ENCODE peak calls at places on chromosome 5, in six cellular contexts. One of them, this sample, is unnamed.

GRCh38 chr5:145718956-145719355 is 116.2 kb downstream of the PRELID2 start:
- DNase-seq in aorta: no peak
- DNase-seq in colonic mucosa: no peak
- DNase-seq in SJCRH30: no peak
- DNase-seq in stomach: no peak
- DNase-seq in Caco-2: no peak
- DNase-seq in this sample: peak; percentile 52

GRCh38 chr5:141513021-141513626 is 24.2 kb downstream of the PCDHGC5 start:
- DNase-seq in aorta: peak; percentile 74
- DNase-seq in colonic mucosa: peak; percentile 48
- DNase-seq in SJCRH30: peak; percentile 68
- DNase-seq in stomach: no peak
- DNase-seq in Caco-2: no peak
- DNase-seq in this sample: peak; percentile 62

GRCh38 chr5:112475747-112476435 is 56.8 kb upstream of the EPB41L4A start:
- DNase-seq in aorta: no peak
- DNase-seq in colonic mucosa: no peak
- DNase-seq in SJCRH30: peak; percentile 63
- DNase-seq in stomach: no peak
- DNase-seq in Caco-2: no peak
- DNase-seq in this sample: no peak

GRCh38 chr5:93578179-93578812 is 2.7 kb downstream of the NR2F1-AS1 start:
- DNase-seq in aorta: no peak
- DNase-seq in colonic mucosa: no peak
- DNase-seq in SJCRH30: no peak
- DNase-seq in stomach: no peak
- DNase-seq in Caco-2: no peak
- DNase-seq in this sample: no peak

GRCh38 chr5:135930029-135930948 is 24.5 kb downstream of the LECT2 start:
- DNase-seq in aorta: no peak
- DNase-seq in colonic mucosa: no peak
- DNase-seq in SJCRH30: no peak
- DNase-seq in stomach: no peak
- DNase-seq in Caco-2: no peak
- DNase-seq in this sample: peak; percentile 18

GRCh38 chr5:67156976-67157583 is 39.5 kb downstream of the CD180 start:
- DNase-seq in aorta: no peak
- DNase-seq in colonic mucosa: no peak
- DNase-seq in SJCRH30: no peak
- DNase-seq in stomach: peak; percentile 42
- DNase-seq in Caco-2: no peak
- DNase-seq in this sample: peak; percentile 41

GRCh38 chr5:39699164-39699563 is 274.4 kb upstream of the DAB2 start:
- DNase-seq in aorta: no peak
- DNase-seq in colonic mucosa: no peak
- DNase-seq in SJCRH30: no peak
- DNase-seq in stomach: no peak
- DNase-seq in Caco-2: no peak
- DNase-seq in this sample: no peak

GRCh38 chr5:126780165-126780827 is 3.4 kb downstream of the LMNB1 start:
- DNase-seq in aorta: no peak
- DNase-seq in colonic mucosa: peak; percentile 47
- DNase-seq in SJCRH30: peak; percentile 19
- DNase-seq in stomach: peak; percentile 38
- DNase-seq in Caco-2: no peak
- DNase-seq in this sample: peak; percentile 84

GRCh38 chr5:126676195-126676624 is 75.5 kb downstream of the PHAX start:
- DNase-seq in aorta: no peak
- DNase-seq in colonic mucosa: peak; percentile 80
- DNase-seq in SJCRH30: peak; percentile 41
- DNase-seq in stomach: peak; percentile 57
- DNase-seq in Caco-2: peak; percentile 60
- DNase-seq in this sample: peak; percentile 77

GRCh38 chr5:91419571-91420537 is 36.7 kb upstream of the ARRDC3 start:
- DNase-seq in aorta: peak; percentile 55
- DNase-seq in colonic mucosa: peak; percentile 74
- DNase-seq in SJCRH30: peak; percentile 31
- DNase-seq in stomach: peak; percentile 75
- DNase-seq in Caco-2: peak; percentile 43
- DNase-seq in this sample: peak; percentile 72

GRCh38 chr5:38780950-38781349 is 64.9 kb upstream of the OSMR start:
- DNase-seq in aorta: peak; percentile 66
- DNase-seq in colonic mucosa: peak; percentile 53
- DNase-seq in SJCRH30: peak; percentile 33
- DNase-seq in stomach: peak; percentile 53
- DNase-seq in Caco-2: no peak
- DNase-seq in this sample: peak; percentile 25

GRCh38 chr5:96823900-96824351 is 16.2 kb upstream of the ERAP1 start:
- DNase-seq in aorta: no peak
- DNase-seq in colonic mucosa: no peak
- DNase-seq in SJCRH30: no peak
- DNase-seq in stomach: no peak
- DNase-seq in Caco-2: no peak
- DNase-seq in this sample: peak; percentile 55

GRCh38 chr5:124670672-124671592 is 75.5 kb downstream of the ZNF608 start:
- DNase-seq in aorta: no peak
- DNase-seq in colonic mucosa: no peak
- DNase-seq in SJCRH30: no peak
- DNase-seq in stomach: no peak
- DNase-seq in Caco-2: no peak
- DNase-seq in this sample: no peak

GRCh38 chr5:176822426-176823075 is 12.2 kb downstream of the UNC5A start:
- DNase-seq in aorta: no peak
- DNase-seq in colonic mucosa: no peak
- DNase-seq in SJCRH30: no peak
- DNase-seq in stomach: no peak
- DNase-seq in Caco-2: peak; percentile 59
- DNase-seq in this sample: no peak

GRCh38 chr5:151770383-151771258 is 1.1 kb upstream of the G3BP1 start:
- DNase-seq in aorta: peak; percentile 89
- DNase-seq in colonic mucosa: peak; percentile 67
- DNase-seq in SJCRH30: peak; percentile 71
- DNase-seq in stomach: peak; percentile 59
- DNase-seq in Caco-2: peak; percentile 79
- DNase-seq in this sample: peak; percentile 91

GRCh38 chr5:139863855-139864558 is 68.4 kb downstream of the PSD2 start:
- DNase-seq in aorta: peak; percentile 69
- DNase-seq in colonic mucosa: peak; percentile 69
- DNase-seq in SJCRH30: peak; percentile 48
- DNase-seq in stomach: peak; percentile 74
- DNase-seq in Caco-2: peak; percentile 61
- DNase-seq in this sample: peak; percentile 70

GRCh38 chr5:133936611-133937015 is 31.8 kb downstream of the C5orf15 start:
- DNase-seq in aorta: no peak
- DNase-seq in colonic mucosa: no peak
- DNase-seq in SJCRH30: no peak
- DNase-seq in stomach: no peak
- DNase-seq in Caco-2: no peak
- DNase-seq in this sample: no peak

GRCh38 chr5:11075010-11075860 is 314.2 kb upstream of the DAP start:
- DNase-seq in aorta: no peak
- DNase-seq in colonic mucosa: no peak
- DNase-seq in SJCRH30: peak; percentile 64
- DNase-seq in stomach: no peak
- DNase-seq in Caco-2: no peak
- DNase-seq in this sample: no peak

GRCh38 chr5:43553381-43553780 is 3.5 kb downstream of the PAIP1 start:
- DNase-seq in aorta: no peak
- DNase-seq in colonic mucosa: no peak
- DNase-seq in SJCRH30: no peak
- DNase-seq in stomach: no peak
- DNase-seq in Caco-2: no peak
- DNase-seq in this sample: peak; percentile 22

GRCh38 chr5:80246995-80247729 is 8.7 kb downstream of the SERINC5 start:
- DNase-seq in aorta: peak; percentile 79
- DNase-seq in colonic mucosa: peak; percentile 78
- DNase-seq in SJCRH30: peak; percentile 47
- DNase-seq in stomach: peak; percentile 62
- DNase-seq in Caco-2: peak; percentile 55
- DNase-seq in this sample: peak; percentile 45
- H3K9me3 ChIP-seq in aorta: no peaks in the 10 kb centered on the region
- H3K9me3 ChIP-seq in colonic mucosa: no peaks in the 10 kb centered on the region
- H3K9me3 ChIP-seq in SJCRH30: no peaks in the 10 kb centered on the region
- H3K9me3 ChIP-seq in stomach: peaks cover 9% of the 10 kb centered on the region
- H3K9me3 ChIP-seq in Caco-2: peaks cover 24% of the 10 kb centered on the region
- H3K9me3 ChIP-seq in this sample: no peaks in the 10 kb centered on the region

GRCh38 chr5:37111426-37112382 is 137.5 kb downstream of the CPLANE1 start:
- DNase-seq in aorta: no peak
- DNase-seq in colonic mucosa: no peak
- DNase-seq in SJCRH30: no peak
- DNase-seq in stomach: no peak
- DNase-seq in Caco-2: no peak
- DNase-seq in this sample: no peak
- H3K36me3 ChIP-seq in aorta: peaks cover 6% of the 10 kb centered on the region
- H3K36me3 ChIP-seq in colonic mucosa: no peaks in the 10 kb centered on the region
- H3K36me3 ChIP-seq in SJCRH30: peaks cover 59% of the 10 kb centered on the region
- H3K36me3 ChIP-seq in stomach: peaks cover 88% of the 10 kb centered on the region
- H3K36me3 ChIP-seq in Caco-2: peaks cover 2% of the 10 kb centered on the region
- H3K36me3 ChIP-seq in this sample: peaks cover 34% of the 10 kb centered on the region

DNA sequence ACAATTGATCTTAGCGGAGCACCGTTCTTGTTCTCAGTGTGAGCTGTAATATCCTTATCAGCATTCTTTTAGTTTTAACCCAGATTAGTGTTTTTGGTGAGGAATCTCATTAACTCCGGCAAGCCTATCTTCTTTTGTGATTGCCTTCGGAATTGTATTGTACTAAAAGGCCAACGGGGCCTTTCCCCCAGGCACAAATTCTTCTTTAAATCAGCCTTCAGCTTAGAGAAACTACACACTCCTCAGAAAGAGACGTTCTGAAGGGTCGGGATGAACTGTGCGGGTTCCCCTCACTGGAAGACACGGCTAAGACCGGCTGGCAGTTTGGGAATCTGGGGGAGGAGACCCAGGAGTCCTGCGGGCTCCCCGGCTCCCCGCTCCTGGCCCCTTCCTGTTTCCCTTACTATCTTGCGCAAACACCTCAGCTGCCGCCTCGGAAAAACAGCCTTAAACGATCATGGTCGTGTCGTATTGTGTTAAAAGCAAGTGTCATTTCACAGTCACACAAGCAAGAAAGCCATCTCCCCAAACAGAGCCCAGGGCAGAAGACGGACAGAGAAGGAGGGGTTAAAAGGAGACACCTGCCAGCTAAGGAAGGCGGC is 353.1 kb upstream of the IRX2 start:
- DNase-seq in aorta: no peak
- DNase-seq in colonic mucosa: no peak
- DNase-seq in SJCRH30: no peak
- DNase-seq in stomach: no peak
- DNase-seq in Caco-2: no peak
- DNase-seq in this sample: no peak
- H3K9me3 ChIP-seq in aorta: no peaks in the 10 kb centered on the region
- H3K9me3 ChIP-seq in colonic mucosa: no peaks in the 10 kb centered on the region
- H3K9me3 ChIP-seq in SJCRH30: no peaks in the 10 kb centered on the region
- H3K9me3 ChIP-seq in stomach: no peaks in the 10 kb centered on the region
- H3K9me3 ChIP-seq in Caco-2: no peaks in the 10 kb centered on the region
- H3K9me3 ChIP-seq in this sample: no peaks in the 10 kb centered on the region

GRCh38 chr5:88837222-88837621 is 45.8 kb downstream of the MEF2C start:
- DNase-seq in aorta: no peak
- DNase-seq in colonic mucosa: no peak
- DNase-seq in SJCRH30: no peak
- DNase-seq in stomach: no peak
- DNase-seq in Caco-2: no peak
- DNase-seq in this sample: no peak

GRCh38 chr5:88839238-88839637 is 43.7 kb downstream of the MEF2C start:
- DNase-seq in aorta: no peak
- DNase-seq in colonic mucosa: no peak
- DNase-seq in SJCRH30: no peak
- DNase-seq in stomach: no peak
- DNase-seq in Caco-2: no peak
- DNase-seq in this sample: no peak

GRCh38 chr5:88837817-88838216 is 45.2 kb downstream of the MEF2C start:
- DNase-seq in aorta: no peak
- DNase-seq in colonic mucosa: no peak
- DNase-seq in SJCRH30: no peak
- DNase-seq in stomach: no peak
- DNase-seq in Caco-2: no peak
- DNase-seq in this sample: no peak

GRCh38 chr5:88840497-88840896 is 42.5 kb downstream of the MEF2C start:
- DNase-seq in aorta: no peak
- DNase-seq in colonic mucosa: no peak
- DNase-seq in SJCRH30: no peak
- DNase-seq in stomach: no peak
- DNase-seq in Caco-2: no peak
- DNase-seq in this sample: no peak

DNA sequence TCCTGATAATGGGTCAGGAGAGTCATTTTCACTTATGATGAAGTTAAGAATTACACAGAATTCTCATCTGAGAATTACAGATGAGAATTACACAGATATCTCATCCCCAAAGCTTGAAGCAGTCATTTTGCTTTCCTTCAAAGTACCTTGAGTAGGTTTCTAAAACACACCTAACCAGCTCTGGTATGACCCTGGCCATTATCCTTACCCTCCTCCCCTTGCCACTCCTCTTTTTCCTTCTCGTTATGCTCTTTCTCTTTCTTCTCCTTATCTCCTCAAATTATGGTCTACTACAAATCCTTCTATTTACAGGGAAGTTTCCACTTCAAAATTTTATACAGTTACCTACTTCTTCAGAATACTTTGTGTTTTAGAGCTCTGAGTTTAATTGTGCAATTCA is 44.5 kb downstream of the MEF2C start:
- DNase-seq in aorta: no peak
- DNase-seq in colonic mucosa: no peak
- DNase-seq in SJCRH30: no peak
- DNase-seq in stomach: no peak
- DNase-seq in Caco-2: no peak
- DNase-seq in this sample: no peak
- H3K36me3 ChIP-seq in aorta: no peaks in the 10 kb centered on the region
- H3K36me3 ChIP-seq in colonic mucosa: no peaks in the 10 kb centered on the region
- H3K36me3 ChIP-seq in SJCRH30: peaks cover 12% of the 10 kb centered on the region
- H3K36me3 ChIP-seq in stomach: no peaks in the 10 kb centered on the region
- H3K36me3 ChIP-seq in Caco-2: no peaks in the 10 kb centered on the region
- H3K36me3 ChIP-seq in this sample: no peaks in the 10 kb centered on the region

GRCh38 chr5:3340471-3340870 is 255.2 kb upstream of the IRX1 start:
- DNase-seq in aorta: no peak
- DNase-seq in colonic mucosa: no peak
- DNase-seq in SJCRH30: no peak
- DNase-seq in stomach: no peak
- DNase-seq in Caco-2: no peak
- DNase-seq in this sample: no peak
- H3K9me3 ChIP-seq in aorta: no peaks in the 10 kb centered on the region
- H3K9me3 ChIP-seq in colonic mucosa: no peaks in the 10 kb centered on the region
- H3K9me3 ChIP-seq in SJCRH30: no peaks in the 10 kb centered on the region
- H3K9me3 ChIP-seq in stomach: no peaks in the 10 kb centered on the region
- H3K9me3 ChIP-seq in Caco-2: no peaks in the 10 kb centered on the region
- H3K9me3 ChIP-seq in this sample: no peaks in the 10 kb centered on the region

DNA sequence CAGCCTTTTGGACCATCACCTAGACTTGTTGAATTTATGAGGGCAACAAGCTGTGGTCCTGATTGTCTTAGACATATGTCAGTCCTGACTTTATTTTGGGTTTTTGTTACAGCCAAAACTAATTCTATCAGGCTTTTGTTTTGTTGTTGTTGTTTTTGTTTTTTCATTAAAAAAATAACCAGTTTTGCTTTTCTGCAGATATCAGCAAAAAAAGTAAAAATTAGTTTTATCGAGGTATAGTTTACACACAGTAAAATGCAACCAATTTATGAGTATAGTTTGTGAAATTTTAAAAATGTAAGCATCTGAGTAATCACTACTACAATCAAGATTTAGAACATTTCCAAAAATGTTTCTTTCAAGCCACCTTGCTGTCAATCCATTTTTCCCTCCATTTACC is 48.9 kb downstream of the WDR70 start:
- DNase-seq in aorta: no peak
- DNase-seq in colonic mucosa: no peak
- DNase-seq in SJCRH30: no peak
- DNase-seq in stomach: no peak
- DNase-seq in Caco-2: no peak
- DNase-seq in this sample: no peak
- H3K36me3 ChIP-seq in aorta: no peaks in the 10 kb centered on the region
- H3K36me3 ChIP-seq in colonic mucosa: no peaks in the 10 kb centered on the region
- H3K36me3 ChIP-seq in SJCRH30: peaks cover 15% of the 10 kb centered on the region
- H3K36me3 ChIP-seq in stomach: peaks cover 41% of the 10 kb centered on the region
- H3K36me3 ChIP-seq in Caco-2: no peaks in the 10 kb centered on the region
- H3K36me3 ChIP-seq in this sample: no peaks in the 10 kb centered on the region

This sample was measured in cardiac muscle cell.